ENCODE peak calls at places on chromosomes 5 and 9, in seven cellular contexts. One of them, this sample, is unnamed.

GRCh38 chr5:73188764-73189521 is 15.9 kb downstream of the TMEM174 start:
- DNase-seq in heart right ventricle: no peak
- DNase-seq in tibial artery: no peak
- DNase-seq in cardiac muscle cell: no peak
- DNase-seq in BJ: peak
- DNase-seq in NB4: no peak
- DNase-seq in astrocyte: peak
- DNase-seq in this sample: no peak

GRCh38 chr9:134633362-134634142 is 8.1 kb upstream of the COL5A1 start:
- DNase-seq in heart right ventricle: no peak
- DNase-seq in tibial artery: no peak
- DNase-seq in cardiac muscle cell: no peak
- DNase-seq in BJ: no peak
- DNase-seq in NB4: no peak
- DNase-seq in astrocyte: no peak
- DNase-seq in this sample: no peak

GRCh38 chr9:131299948-131300347 is 10.4 kb downstream of the PLPP7 start:
- DNase-seq in heart right ventricle: no peak
- DNase-seq in tibial artery: no peak
- DNase-seq in cardiac muscle cell: no peak
- DNase-seq in BJ: no peak
- DNase-seq in NB4: no peak
- DNase-seq in astrocyte: no peak
- DNase-seq in this sample: no peak

GRCh38 chr9:77802512-77803293 is 154.6 kb upstream of the GNA14 start:
- DNase-seq in heart right ventricle: no peak
- DNase-seq in tibial artery: no peak
- DNase-seq in cardiac muscle cell: no peak
- DNase-seq in BJ: no peak
- DNase-seq in NB4: no peak
- DNase-seq in astrocyte: no peak
- DNase-seq in this sample: no peak

GRCh38 chr9:137657606-137658005 is 38.8 kb downstream of the EHMT1 start:
- DNase-seq in heart right ventricle: no peak
- DNase-seq in tibial artery: no peak
- DNase-seq in cardiac muscle cell: no peak
- DNase-seq in BJ: no peak
- DNase-seq in NB4: no peak
- DNase-seq in astrocyte: no peak
- DNase-seq in this sample: no peak

GRCh38 chr5:35247645-35248034 is 17.4 kb upstream of the PRLR start:
- DNase-seq in heart right ventricle: no peak
- DNase-seq in tibial artery: no peak
- DNase-seq in cardiac muscle cell: no peak
- DNase-seq in BJ: no peak
- DNase-seq in NB4: no peak
- DNase-seq in astrocyte: peak
- DNase-seq in this sample: peak

GRCh38 chr5:41371741-41372140 is 138.7 kb downstream of the PLCXD3 start:
- DNase-seq in heart right ventricle: no peak
- DNase-seq in tibial artery: no peak
- DNase-seq in cardiac muscle cell: no peak
- DNase-seq in BJ: peak
- DNase-seq in NB4: no peak
- DNase-seq in astrocyte: peak
- DNase-seq in this sample: peak

GRCh38 chr5:81517462-81517861 is 123.5 kb upstream of the ACOT12 start:
- DNase-seq in heart right ventricle: no peak
- DNase-seq in tibial artery: no peak
- DNase-seq in cardiac muscle cell: no peak
- DNase-seq in BJ: no peak
- DNase-seq in NB4: peak
- DNase-seq in astrocyte: no peak
- DNase-seq in this sample: peak

GRCh38 chr9:127452481-127453092 is 1.3 kb downstream of the LRSAM1 start:
- DNase-seq in heart right ventricle: peak
- DNase-seq in tibial artery: peak
- DNase-seq in cardiac muscle cell: peak
- DNase-seq in BJ: no peak
- DNase-seq in NB4: no peak
- DNase-seq in astrocyte: peak
- DNase-seq in this sample: peak

GRCh38 chr9:87386490-87386889 is 111.2 kb upstream of the DAPK1 start:
- DNase-seq in heart right ventricle: no peak
- DNase-seq in tibial artery: no peak
- DNase-seq in cardiac muscle cell: no peak
- DNase-seq in BJ: no peak
- DNase-seq in NB4: no peak
- DNase-seq in astrocyte: peak
- DNase-seq in this sample: peak

GRCh38 chr5:121199238-121199999 is 652.3 kb upstream of the FTMT start:
- DNase-seq in heart right ventricle: no peak
- DNase-seq in tibial artery: no peak
- DNase-seq in cardiac muscle cell: no peak
- DNase-seq in BJ: no peak
- DNase-seq in NB4: no peak
- DNase-seq in astrocyte: peak
- DNase-seq in this sample: peak

GRCh38 chr9:109307380-109308240 is 13.2 kb downstream of the EPB41L4B start:
- DNase-seq in heart right ventricle: no peak
- DNase-seq in tibial artery: no peak
- DNase-seq in cardiac muscle cell: no peak
- DNase-seq in BJ: no peak
- DNase-seq in NB4: no peak
- DNase-seq in astrocyte: no peak
- DNase-seq in this sample: peak

GRCh38 chr9:98432134-98432533 is 176.7 kb upstream of the TBC1D2 start:
- DNase-seq in heart right ventricle: no peak
- DNase-seq in tibial artery: no peak
- DNase-seq in cardiac muscle cell: no peak
- DNase-seq in BJ: no peak
- DNase-seq in NB4: no peak
- DNase-seq in astrocyte: no peak
- DNase-seq in this sample: no peak

GRCh38 chr9:128005938-128006337 is 25.1 kb upstream of the EEIG1 start:
- DNase-seq in heart right ventricle: peak
- DNase-seq in tibial artery: no peak
- DNase-seq in cardiac muscle cell: no peak
- DNase-seq in BJ: no peak
- DNase-seq in NB4: no peak
- DNase-seq in astrocyte: no peak
- DNase-seq in this sample: no peak

GRCh38 chr9:112033237-112034215 is 136.9 kb downstream of the UGCG start:
- DNase-seq in heart right ventricle: no peak
- DNase-seq in tibial artery: no peak
- DNase-seq in cardiac muscle cell: no peak
- DNase-seq in BJ: no peak
- DNase-seq in NB4: no peak
- DNase-seq in astrocyte: no peak
- DNase-seq in this sample: no peak

GRCh38 chr9:69548676-69549075 is 123.5 kb downstream of the APBA1 start:
- DNase-seq in heart right ventricle: no peak
- DNase-seq in tibial artery: no peak
- DNase-seq in cardiac muscle cell: no peak
- DNase-seq in BJ: no peak
- DNase-seq in NB4: no peak
- DNase-seq in astrocyte: no peak
- DNase-seq in this sample: no peak

GRCh38 chr9:5110867-5111681 is 74.4 kb downstream of the INSL6 start:
- DNase-seq in heart right ventricle: no peak
- DNase-seq in tibial artery: no peak
- DNase-seq in cardiac muscle cell: no peak
- DNase-seq in BJ: no peak
- DNase-seq in NB4: no peak
- DNase-seq in astrocyte: no peak
- DNase-seq in this sample: no peak

DNA sequence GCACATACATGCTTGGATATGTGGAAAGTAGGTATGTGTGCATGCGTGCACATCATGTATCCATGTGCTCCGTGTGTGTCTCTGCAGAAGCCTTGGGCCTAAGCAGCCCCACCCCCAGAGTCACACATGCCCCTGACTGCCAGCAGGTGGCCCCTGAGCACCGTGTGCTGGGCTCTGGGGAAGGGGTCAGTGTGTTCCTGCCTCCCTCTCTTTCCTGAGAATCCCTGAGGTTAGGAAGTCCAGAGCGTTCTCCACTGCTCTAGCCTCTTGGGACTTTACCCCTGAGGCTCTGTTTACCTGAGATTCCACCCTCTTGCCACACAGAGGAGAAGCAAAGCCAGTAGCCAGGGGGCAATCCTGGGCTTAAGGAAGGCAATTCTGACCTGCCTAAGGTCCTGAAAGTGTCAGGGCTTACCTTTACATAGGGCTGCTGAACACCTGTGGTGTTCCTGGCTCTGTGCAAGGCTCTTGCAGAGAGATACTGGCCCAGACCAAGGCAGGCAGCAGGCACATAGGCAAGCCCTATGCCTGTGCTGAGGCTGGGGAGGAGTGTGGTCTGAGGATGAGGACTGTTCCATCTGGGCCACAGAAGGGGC is 207.3 kb downstream of the TMEM38B start:
- DNase-seq in heart right ventricle: peak
- DNase-seq in tibial artery: no peak
- DNase-seq in cardiac muscle cell: peak
- DNase-seq in BJ: no peak
- DNase-seq in NB4: peak
- DNase-seq in astrocyte: peak
- DNase-seq in this sample: peak
- TF ChIP-seq CTCF in heart right ventricle: peak
- TF ChIP-seq CTCF in tibial artery: no peak
- TF ChIP-seq CTCF in cardiac muscle cell: peak
- TF ChIP-seq CTCF in BJ: peak
- TF ChIP-seq CTCF in NB4: peak
- TF ChIP-seq CTCF in astrocyte: peak
- TF ChIP-seq CTCF in this sample: peak

GRCh38 chr5:144247131-144247530 is 76.5 kb downstream of the KCTD16 start:
- DNase-seq in heart right ventricle: no peak
- DNase-seq in tibial artery: no peak
- DNase-seq in cardiac muscle cell: peak
- DNase-seq in BJ: no peak
- DNase-seq in NB4: no peak
- DNase-seq in astrocyte: no peak
- DNase-seq in this sample: no peak

GRCh38 chr5:144249755-144250464 is 79.2 kb downstream of the KCTD16 start:
- DNase-seq in heart right ventricle: no peak
- DNase-seq in tibial artery: no peak
- DNase-seq in cardiac muscle cell: peak
- DNase-seq in BJ: no peak
- DNase-seq in NB4: no peak
- DNase-seq in astrocyte: no peak
- DNase-seq in this sample: no peak

DNA sequence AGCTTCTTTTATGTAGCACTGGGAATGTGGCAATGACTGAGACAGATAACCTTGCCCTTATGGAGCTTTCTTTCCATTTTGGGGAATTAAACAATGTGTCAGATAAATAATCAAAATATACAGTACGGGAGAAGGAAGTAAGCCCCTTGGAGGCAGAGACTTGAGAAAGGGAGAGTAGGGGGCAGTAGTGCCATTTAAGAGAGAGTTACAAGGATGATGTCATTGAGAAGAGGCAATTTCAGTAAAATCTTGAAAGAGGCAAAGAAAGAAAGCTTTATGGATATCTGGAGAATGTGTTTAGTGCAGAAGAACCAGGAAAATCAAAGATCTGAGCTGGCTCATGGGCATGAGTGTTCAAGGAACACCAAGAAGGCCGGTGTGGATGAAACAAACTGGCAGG is 77.3 kb downstream of the KCTD16 start:
- DNase-seq in heart right ventricle: no peak
- DNase-seq in tibial artery: no peak
- DNase-seq in cardiac muscle cell: no peak
- DNase-seq in BJ: no peak
- DNase-seq in NB4: no peak
- DNase-seq in astrocyte: no peak
- DNase-seq in this sample: no peak
- TF ChIP-seq CTCF in heart right ventricle: no peak
- TF ChIP-seq CTCF in tibial artery: no peak
- TF ChIP-seq CTCF in cardiac muscle cell: no peak
- TF ChIP-seq CTCF in BJ: no peak
- TF ChIP-seq CTCF in NB4: no peak
- TF ChIP-seq CTCF in astrocyte: no peak
- TF ChIP-seq CTCF in this sample: no peak

GRCh38 chr5:109370343-109370742 is 39.4 kb downstream of the PJA2 start:
- DNase-seq in heart right ventricle: no peak
- DNase-seq in tibial artery: no peak
- DNase-seq in cardiac muscle cell: no peak
- DNase-seq in BJ: no peak
- DNase-seq in NB4: no peak
- DNase-seq in astrocyte: no peak
- DNase-seq in this sample: no peak

GRCh38 chr5:109373932-109374331 is 35.8 kb downstream of the PJA2 start:
- DNase-seq in heart right ventricle: no peak
- DNase-seq in tibial artery: no peak
- DNase-seq in cardiac muscle cell: no peak
- DNase-seq in BJ: no peak
- DNase-seq in NB4: no peak
- DNase-seq in astrocyte: no peak
- DNase-seq in this sample: no peak

GRCh38 chr5:109378095-109378494 is 31.7 kb downstream of the PJA2 start:
- DNase-seq in heart right ventricle: no peak
- DNase-seq in tibial artery: no peak
- DNase-seq in cardiac muscle cell: no peak
- DNase-seq in BJ: no peak
- DNase-seq in NB4: no peak
- DNase-seq in astrocyte: no peak
- DNase-seq in this sample: no peak

GRCh38 chr5:109374625-109375024 is 35.1 kb downstream of the PJA2 start:
- DNase-seq in heart right ventricle: no peak
- DNase-seq in tibial artery: no peak
- DNase-seq in cardiac muscle cell: no peak
- DNase-seq in BJ: no peak
- DNase-seq in NB4: no peak
- DNase-seq in astrocyte: no peak
- DNase-seq in this sample: no peak
- TF ChIP-seq CTCF in heart right ventricle: no peak
- TF ChIP-seq CTCF in tibial artery: no peak
- TF ChIP-seq CTCF in cardiac muscle cell: no peak
- TF ChIP-seq CTCF in BJ: no peak
- TF ChIP-seq CTCF in NB4: no peak
- TF ChIP-seq CTCF in astrocyte: no peak
- TF ChIP-seq CTCF in this sample: no peak

DNA sequence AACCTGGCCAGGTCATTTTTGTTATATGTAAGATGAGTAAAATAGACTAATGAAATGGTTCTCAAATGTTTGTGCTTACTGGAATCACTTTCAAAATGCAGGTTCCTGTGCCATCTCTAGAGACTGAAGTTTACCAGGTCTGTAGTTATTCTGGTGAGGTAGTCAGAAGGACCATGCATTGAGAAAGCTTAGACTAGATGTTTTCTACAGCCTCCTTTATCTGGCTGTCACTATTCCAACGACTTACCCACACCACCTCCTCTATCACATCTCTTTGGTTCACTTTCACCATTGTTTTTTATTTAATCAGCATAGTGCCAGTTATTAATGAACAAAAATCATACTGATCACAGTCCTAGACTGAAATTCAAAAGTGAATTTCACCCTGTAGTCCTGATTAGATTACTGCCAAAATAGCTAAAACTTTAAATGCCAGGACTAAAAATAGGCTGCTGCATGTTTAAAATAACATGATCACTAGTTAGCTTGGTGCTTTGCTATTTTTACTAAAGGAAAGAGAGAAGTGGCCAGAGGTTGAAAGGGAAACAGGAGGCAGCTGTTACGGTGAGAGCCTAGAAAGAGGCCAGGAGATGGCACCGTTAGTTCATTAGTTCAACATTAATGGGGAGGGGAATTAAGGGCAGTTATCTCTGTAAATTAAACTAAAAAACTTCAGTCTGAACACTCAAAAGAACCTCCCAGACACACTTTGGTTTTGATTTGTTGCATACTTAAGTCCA is 13.9 kb upstream of the FNIP1 start:
- DNase-seq in heart right ventricle: no peak
- DNase-seq in tibial artery: no peak
- DNase-seq in cardiac muscle cell: peak
- DNase-seq in BJ: no peak
- DNase-seq in NB4: peak
- DNase-seq in astrocyte: no peak
- DNase-seq in this sample: peak
- TF ChIP-seq CTCF in heart right ventricle: no peak
- TF ChIP-seq CTCF in tibial artery: no peak
- TF ChIP-seq CTCF in cardiac muscle cell: peak
- TF ChIP-seq CTCF in BJ: peak
- TF ChIP-seq CTCF in NB4: peak
- TF ChIP-seq CTCF in astrocyte: no peak
- TF ChIP-seq CTCF in this sample: peak